ENCODE peak calls at places on chromosomes 4 and X, in eight cellular contexts. B, L, T, P, I, D, X and W are unnamed samples.

GRCh38 chr4:182809417-182810102 is 107.6 kb downstream of the DCTD start:
- DNase-seq in T (no peak), I (no peak), P (no peak), B (no peak), X (no peak), L (no peak), D (no peak), W (no peak)

GRCh38 chrX:107117993-107118321 is 665 bp downstream of the RBM41 start:
- DNase-seq in L (no peak), P (peak), D (no peak), B (peak), X (no peak), I (no peak), T (no peak), W (no peak)

GRCh38 chr4:168449740-168450442 is 30.4 kb downstream of the DDX60L start:
- DNase-seq in L (no peak), B (no peak), I (no peak), X (no peak), T (peak), D (no peak), P (no peak), W (peak)

GRCh38 chr4:184845367-184846011 is 19.7 kb upstream of the ACSL1 start:
- DNase-seq in P (no peak), X (no peak), D (no peak), T (peak), I (no peak), L (no peak), B (no peak), W (peak)

GRCh38 chr4:10762541-10762940 is 78.0 kb upstream of the CLNK start:
- DNase-seq in I (no peak), T (peak), X (no peak), P (no peak), B (peak), D (peak), L (peak), W (peak)

GRCh38 chr4:151743128-151743854 is 17.5 kb downstream of the GATB start:
- DNase-seq in D (no peak), X (no peak), T (peak), L (no peak), I (no peak), B (no peak), P (no peak), W (no peak)

GRCh38 chrX:43526206-43526605 is 129.9 kb upstream of the MAOA start:
- DNase-seq in B (no peak), X (no peak), I (no peak), P (no peak), D (no peak), T (no peak), L (no peak), W (no peak)

GRCh38 chrX:29627833-29628232 is 587.5 kb upstream of the MAGEB2 start:
- DNase-seq in I (no peak), D (no peak), X (no peak), P (no peak), L (no peak), B (no peak), T (no peak), W (no peak)

GRCh38 chr4:75907956-75908355 is 5.7 kb upstream of the PPEF2 start:
- DNase-seq in X (no peak), L (no peak), D (no peak), I (no peak), B (no peak), T (no peak), P (no peak), W (no peak)

GRCh38 chr4:139696491-139696890 is 30.9 kb downstream of the MGST2 start:
- DNase-seq in L (no peak), T (no peak), B (no peak), P (no peak), I (no peak), X (no peak), D (no peak), W (no peak)

GRCh38 chr4:183636488-183636887 is 22.5 kb downstream of the RWDD4 start:
- DNase-seq in T (peak), L (peak), P (no peak), B (peak), D (no peak), I (no peak), X (no peak), W (peak)

GRCh38 chrX:48490661-48491060 is 14.7 kb downstream of the FTSJ1 start:
- DNase-seq in P (no peak), X (no peak), L (no peak), I (no peak), T (no peak), D (no peak), B (no peak), W (peak)